ENCODE peak calls at places on chromosomes 1 and 21, in five cellular contexts. J is nephron progenitor cell, W is astrocyte of the cerebellum, E is body of pancreas, Q is pancreas. V is an unnamed sample.

GRCh38 chr1:246040200-246040890 is 466.7 kb downstream of the SMYD3 start:
- DNase-seq in J (no peak), W (no peak), E (peak), Q (peak), V (no peak)

GRCh38 chr1:62245201-62245600 is 50.6 kb downstream of the L1TD1 start:
- DNase-seq in J (no peak), W (no peak), E (no peak), Q (no peak), V (no peak)

GRCh38 chr1:184465489-184466146 is 78.8 kb downstream of the C1orf21 start:
- DNase-seq in J (no peak), W (no peak), E (no peak), Q (no peak), V (no peak)

GRCh38 chr1:92857817-92858216 is 26.0 kb downstream of the RPL5 start:
- DNase-seq in J (no peak), W (no peak), E (no peak), Q (no peak), V (no peak)

GRCh38 chr1:3558036-3558726 is 53.1 kb downstream of the MEGF6 start:
- DNase-seq in J (no peak), W (no peak), E (no peak), Q (no peak), V (no peak)

GRCh38 chr1:186617860-186618780 is 62.1 kb downstream of the PTGS2 start:
- DNase-seq in J (no peak), W (no peak), E (no peak), Q (no peak), V (no peak)

GRCh38 chr1:86429830-86430229 is 5.9 kb downstream of the CLCA2 start:
- DNase-seq in J (no peak), W (peak), E (no peak), Q (peak), V (no peak)

GRCh38 chr21:41745026-41745820 is 21.6 kb downstream of the RIPK4 start:
- DNase-seq in J (no peak), W (no peak), E (no peak), Q (no peak), V (no peak)

GRCh38 chr21:29258626-29259335 is 39.9 kb upstream of the BACH1 start:
- DNase-seq in J (no peak), W (peak), E (no peak), Q (no peak), V (no peak)

GRCh38 chr1:9047019-9047418 is 20.8 kb upstream of the SLC2A7 start:
- DNase-seq in J (no peak), W (no peak), E (no peak), Q (no peak), V (no peak)

GRCh38 chr1:111481387-111482221 is 7.8 kb downstream of the C1orf162 start:
- DNase-seq in J (peak), W (peak), E (peak), Q (peak), V (peak)

GRCh38 chr1:12501661-12502060 is 116.3 kb downstream of the DHRS3 start:
- DNase-seq in J (no peak), W (no peak), E (no peak), Q (no peak), V (no peak)

GRCh38 chr1:41361495-41362356 is 492 bp downstream of the FOXO6 start:
- DNase-seq in J (peak), W (no peak), E (peak), Q (no peak), V (no peak)

GRCh38 chr1:208158640-208159541 is 85.3 kb downstream of the PLXNA2 start:
- DNase-seq in J (no peak), W (peak), E (no peak), Q (no peak), V (no peak)

GRCh38 chr1:213070399-213070798 is 19.4 kb downstream of the RPS6KC1 start:
- DNase-seq in J (no peak), W (peak), E (peak), Q (peak), V (no peak)

GRCh38 chr1:79193211-79194079 is 186.9 kb upstream of the ADGRL4 start:
- DNase-seq in J (no peak), W (no peak), E (no peak), Q (no peak), V (no peak)

DNA sequence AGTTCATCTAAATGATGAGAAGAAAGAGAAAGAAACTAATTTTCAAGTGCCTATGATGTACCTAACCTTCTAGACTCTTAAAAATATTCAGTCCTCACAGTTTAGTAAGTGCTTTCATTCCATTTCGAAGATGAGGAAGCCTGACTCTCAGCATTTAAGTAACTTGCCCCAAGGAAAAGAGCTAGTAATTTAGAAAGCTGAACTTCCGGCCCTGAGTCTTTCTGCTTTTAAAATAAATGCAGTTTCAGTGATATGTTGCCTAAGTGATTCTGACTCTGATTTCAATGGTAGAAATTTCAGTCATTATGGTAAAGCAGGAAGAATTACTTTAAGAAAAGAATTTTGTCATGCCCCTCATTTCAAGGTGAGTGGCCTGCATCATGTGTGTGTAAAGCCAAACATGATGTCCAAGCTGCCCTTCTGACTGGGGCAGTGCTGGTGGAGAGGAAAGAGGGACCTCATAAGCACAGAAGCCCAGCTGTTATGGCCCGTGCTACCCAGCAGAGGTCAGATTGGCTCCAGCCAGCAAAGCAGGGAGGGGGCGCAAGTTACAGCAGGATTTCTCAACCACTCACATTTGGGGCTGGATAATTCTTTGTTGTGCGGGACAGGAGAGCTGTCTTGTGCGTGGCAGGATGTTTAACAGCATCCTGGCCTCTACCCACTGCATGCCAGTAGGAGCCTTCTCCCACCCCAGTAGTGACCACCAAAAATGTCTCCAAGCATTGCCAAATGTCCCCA is 10.7 kb downstream of the ATP1A4 start:
- DNase-seq in J (peak), W (peak), E (no peak), Q (no peak), V (no peak)
- TF ChIP-seq CTCF in J (peak), W (peak), E (no peak), Q (no peak), V (no peak)

DNA sequence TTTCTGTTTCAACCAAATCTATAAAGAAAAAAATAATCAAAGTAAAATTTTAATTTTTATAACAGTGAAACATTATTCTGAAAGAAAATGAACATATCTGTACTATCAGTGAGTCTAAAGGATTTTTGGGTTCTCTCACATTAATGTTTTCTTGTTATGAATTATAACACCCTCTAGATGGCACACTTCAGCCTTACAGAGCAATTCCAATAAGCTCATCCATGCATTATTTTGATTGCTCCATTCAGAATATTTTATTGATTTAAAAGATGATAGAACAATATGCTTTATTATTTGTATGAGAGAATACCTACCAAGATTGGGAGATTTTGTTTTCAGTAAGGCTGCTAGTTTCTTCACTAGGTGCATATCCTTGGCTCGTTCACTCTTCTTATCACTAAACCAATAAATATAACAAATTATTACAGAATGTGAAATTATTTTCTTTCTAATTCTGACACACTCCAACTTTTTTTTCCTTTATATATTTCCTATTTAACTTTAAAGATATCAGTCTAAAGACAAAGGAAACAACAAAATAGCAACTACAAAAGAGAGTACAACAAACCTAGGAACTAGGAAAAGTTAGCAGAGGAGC is 82.4 kb downstream of the RAB3GAP2 start:
- DNase-seq in J (no peak), W (peak), E (no peak), Q (no peak), V (no peak)
- TF ChIP-seq CTCF in J (peak), W (peak), E (peak), Q (no peak), V (no peak)

GRCh38 chr1:30241681-30242080 is 481.7 kb downstream of the MATN1 start:
- DNase-seq in J (no peak), W (no peak), E (no peak), Q (no peak), V (no peak)
- TF ChIP-seq CTCF in J (no peak), W (no peak), E (no peak), Q (no peak), V (no peak)

DNA sequence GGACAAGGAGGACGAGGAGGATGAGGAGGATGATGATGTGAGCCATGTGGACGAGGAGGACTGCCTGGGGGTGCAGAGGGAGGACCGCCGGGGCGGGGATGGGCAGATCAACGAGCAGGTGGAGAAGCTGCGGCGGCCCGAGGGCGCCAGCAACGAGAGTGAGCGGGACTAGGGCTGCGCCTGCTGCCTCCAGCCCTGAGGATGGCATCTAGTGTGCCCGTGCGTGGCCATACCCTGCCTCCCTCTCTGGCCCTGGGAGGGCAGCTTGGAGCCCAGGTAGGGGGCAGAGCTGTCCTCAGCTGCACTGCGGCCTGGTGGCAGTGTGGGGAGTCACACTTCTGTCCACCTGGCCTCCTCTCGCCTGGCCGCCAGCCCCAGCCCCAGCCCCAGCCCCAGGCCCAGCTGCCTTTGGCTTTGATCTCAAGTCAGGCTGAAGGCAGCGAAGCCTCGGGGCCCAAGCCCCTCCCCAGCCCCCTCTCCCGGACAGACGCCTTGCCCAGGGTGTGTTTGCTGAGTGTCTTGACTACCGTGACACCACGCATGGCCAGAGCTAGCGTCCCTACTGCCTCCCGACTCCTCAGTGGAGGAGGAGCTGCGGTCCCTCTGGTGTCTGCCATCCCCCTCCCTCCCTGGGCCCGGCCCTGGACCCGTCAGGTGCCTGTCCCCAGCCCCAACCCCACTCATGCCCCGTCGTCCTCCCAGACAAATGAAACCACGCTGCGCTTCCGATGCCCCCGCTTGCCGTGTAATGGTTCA is 155.2 kb downstream of the PEX14 start:
- DNase-seq in J (peak), W (no peak), E (no peak), Q (peak), V (no peak)
- TF ChIP-seq CTCF in J (no peak), W (no peak), E (no peak), Q (no peak), V (no peak)